ENCODE peak calls at places on chromosome 4, in seven cellular contexts. D is right atrium auricular region; T is fibroblast of lung; Y is left lung; W is CD8-positive, alpha-beta T cell; Q is K562; K is right cardiac atrium. X is an unnamed sample.
A peak's percentile ranks its signal among the peaks of the same experiment; 100 is the strongest.

GRCh38 chr4:33262809-33263208 is 2542.6 kb downstream of the PCDH7 start:
- DNase-seq in D (no peak), T (peak; percentile 82), Y (no peak), W (no peak), Q (no peak), K (no peak), X (no peak)

GRCh38 chr4:89739589-89739988 is 97.4 kb downstream of the SNCA start:
- DNase-seq in D (no peak), T (no peak), Y (no peak), W (no peak), Q (no peak), K (no peak), X (no peak)

GRCh38 chr4:130306566-130306965 is 1210.6 kb downstream of the C4orf33 start:
- DNase-seq in D (no peak), T (no peak), Y (no peak), W (no peak), Q (no peak), K (no peak), X (no peak)

GRCh38 chr4:128796934-128797333 is 12.6 kb upstream of the JADE1 start:
- DNase-seq in D (no peak), T (no peak), Y (no peak), W (no peak), Q (no peak), K (no peak), X (no peak)

GRCh38 chr4:13907255-13907751 is 279.8 kb upstream of the BOD1L1 start:
- DNase-seq in D (no peak), T (peak; percentile 99), Y (no peak), W (no peak), Q (no peak), K (no peak), X (no peak)

GRCh38 chr4:82988323-82988832 is 22.2 kb downstream of the LIN54 start:
- DNase-seq in D (no peak), T (peak; percentile 83), Y (no peak), W (no peak), Q (no peak), K (no peak), X (no peak)

GRCh38 chr4:119026662-119027444 is 108.8 kb upstream of the MYOZ2 start:
- DNase-seq in D (no peak), T (no peak), Y (no peak), W (no peak), Q (no peak), K (no peak), X (no peak)

GRCh38 chr4:48801739-48802138 is 21.7 kb upstream of the FRYL start:
- DNase-seq in D (no peak), T (peak; percentile 15), Y (no peak), W (no peak), Q (no peak), K (no peak), X (no peak)

GRCh38 chr4:20356565-20356964 is 104.9 kb downstream of the SLIT2 start:
- DNase-seq in D (no peak), T (peak; percentile 45), Y (no peak), W (no peak), Q (no peak), K (no peak), X (no peak)

GRCh38 chr4:37802068-37802666 is 24.3 kb upstream of the PGM2 start:
- DNase-seq in D (no peak), T (peak; percentile 54), Y (no peak), W (no peak), Q (no peak), K (no peak), X (no peak)

GRCh38 chr4:150867148-150867547 is 147.9 kb downstream of the LRBA start:
- DNase-seq in D (no peak), T (peak; percentile 62), Y (no peak), W (peak; percentile 7), Q (peak; percentile 44), K (no peak), X (no peak)

GRCh38 chr4:153341575-153342090 is 2.9 kb upstream of the MND1 start:
- DNase-seq in D (no peak), T (peak; percentile 67), Y (no peak), W (no peak), Q (no peak), K (no peak), X (no peak)

GRCh38 chr4:88333741-88334405 is 44.8 kb upstream of the HERC6 start:
- DNase-seq in D (no peak), T (peak; percentile 23), Y (no peak), W (no peak), Q (no peak), K (no peak), X (no peak)

GRCh38 chr4:76896731-76897521 is 1.0 kb downstream of the SOWAHB start:
- DNase-seq in D (no peak), T (peak; percentile 41), Y (peak; percentile 84), W (no peak), Q (no peak), K (peak; percentile 57), X (no peak)

GRCh38 chr4:78704981-78705757 is 71.0 kb upstream of the BMP2K start:
- DNase-seq in D (no peak), T (peak; percentile 80), Y (no peak), W (no peak), Q (no peak), K (no peak), X (no peak)

GRCh38 chr4:81498046-81498445 is 26.3 kb upstream of the RASGEF1B start:
- DNase-seq in D (no peak), T (no peak), Y (no peak), W (no peak), Q (no peak), K (no peak), X (no peak)

GRCh38 chr4:153594208-153594607 is 89.9 kb upstream of the TLR2 start:
- DNase-seq in D (no peak), T (peak; percentile 73), Y (no peak), W (no peak), Q (no peak), K (no peak), X (no peak)

GRCh38 chr4:1003271-1004070 is 8.0 kb upstream of the FGFRL1 start:
- DNase-seq in D (no peak), T (no peak), Y (no peak), W (no peak), Q (no peak), K (no peak), X (no peak)

DNA sequence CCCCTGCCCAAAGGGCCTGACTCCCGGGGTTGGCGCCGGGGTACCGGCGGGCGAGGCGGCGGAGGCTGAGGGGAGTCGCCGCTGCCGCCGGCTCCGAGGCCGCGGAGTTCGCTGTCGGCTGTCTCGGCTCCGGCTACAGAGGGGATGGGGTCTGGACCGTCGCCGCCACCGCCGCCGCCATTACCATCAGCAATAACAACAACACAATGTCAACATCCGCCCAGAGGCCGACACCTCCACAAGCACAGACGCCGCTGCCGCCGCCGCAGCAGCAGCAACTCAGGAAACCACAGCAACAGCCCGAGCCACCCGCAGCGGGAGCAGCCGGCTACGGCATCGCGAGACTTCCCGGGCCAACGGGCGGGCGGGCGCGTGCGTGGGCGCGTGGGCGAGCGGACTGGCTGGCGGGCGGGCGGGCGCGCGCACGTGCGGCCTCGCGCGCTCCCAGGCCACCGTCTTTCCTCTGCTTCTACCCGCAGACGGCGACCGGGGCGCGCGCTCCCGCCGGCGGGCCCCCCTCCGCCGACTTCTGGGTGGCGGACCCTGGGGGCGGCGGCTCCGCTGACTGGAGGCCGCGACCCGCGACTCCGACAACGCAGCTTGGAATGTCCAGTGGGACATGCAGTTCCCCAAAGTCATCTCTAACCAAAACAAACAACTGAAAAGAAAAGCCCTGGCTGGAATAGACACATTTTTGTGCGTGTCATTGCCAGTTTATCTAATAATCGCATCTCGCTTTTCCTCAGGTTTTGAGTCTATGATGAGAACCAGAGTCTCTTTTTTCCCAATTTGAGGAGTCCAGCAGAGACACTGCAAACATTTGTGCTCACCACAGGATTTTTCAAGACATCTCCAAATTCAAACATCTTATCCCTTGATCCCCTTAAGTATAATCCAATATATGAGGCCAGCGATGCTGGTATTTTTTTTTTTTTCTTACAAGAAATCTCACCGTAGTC is at the start of gene CHIC2:
- DNase-seq in D (peak; percentile 95), T (peak; percentile 94), Y (peak; percentile 99), W (peak; percentile 97), Q (peak; percentile 93), K (peak; percentile 98), X (peak; percentile 96)
- H3K4me1 ChIP-seq in D (no peaks in the 10 kb centered on the region), T (peaks cover 16% of the 10 kb centered on the region), Y (peaks cover 20% of the 10 kb centered on the region), W (peaks cover 35% of the 10 kb centered on the region), Q (peaks cover 33% of the 10 kb centered on the region), K (peaks cover 6% of the 10 kb centered on the region), X (peaks cover 55% of the 10 kb centered on the region)

GRCh38 chr4:102815981-102816380 is 11.4 kb downstream of the UBE2D3 start:
- DNase-seq in D (no peak), T (peak; percentile 93), Y (no peak), W (no peak), Q (no peak), K (no peak), X (no peak)
- H3K4me3 ChIP-seq in D (no peak overlapping the region), T (no peak overlapping the region), Y (no peak overlapping the region), W (no peak overlapping the region), Q (no peak overlapping the region), K (no peak overlapping the region), X (no peak overlapping the region)

DNA sequence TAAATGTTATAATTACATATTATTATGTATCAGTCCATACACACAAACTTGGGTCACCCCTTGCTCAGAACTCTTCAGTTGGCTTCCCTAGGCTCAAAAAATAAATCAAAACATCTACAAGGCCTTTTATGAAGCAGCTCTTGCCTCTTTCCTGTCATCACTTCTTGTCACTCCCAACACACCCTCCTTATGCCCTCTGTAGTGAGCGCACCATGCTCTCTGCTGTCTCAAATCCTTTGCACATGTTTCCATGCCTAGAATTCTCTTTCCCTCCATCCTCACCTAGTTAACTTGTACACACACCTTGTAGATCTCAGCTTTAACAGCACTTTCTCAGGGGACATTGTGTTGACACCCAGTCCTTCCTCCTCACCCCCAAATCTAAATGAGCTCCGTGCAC is 53.0 kb downstream of the ATP8A1 start:
- DNase-seq in D (no peak), T (no peak), Y (no peak), W (no peak), Q (no peak), K (no peak), X (no peak)
- H3K4me1 ChIP-seq in D (no peaks in the 10 kb centered on the region), T (no peaks in the 10 kb centered on the region), Y (no peaks in the 10 kb centered on the region), W (no peaks in the 10 kb centered on the region), Q (no peaks in the 10 kb centered on the region), K (peaks cover 9% of the 10 kb centered on the region), X (no peaks in the 10 kb centered on the region)

GRCh38 chr4:2482693-2483092 is 13.8 kb downstream of the RNF4 start:
- DNase-seq in D (no peak), T (peak; percentile 66), Y (no peak), W (no peak), Q (no peak), K (peak; percentile 84), X (no peak)

GRCh38 chr4:2484169-2484568 is 15.3 kb downstream of the RNF4 start:
- DNase-seq in D (no peak), T (no peak), Y (no peak), W (no peak), Q (no peak), K (no peak), X (no peak)

GRCh38 chr4:2480649-2481048 is 11.7 kb downstream of the RNF4 start:
- DNase-seq in D (no peak), T (no peak), Y (no peak), W (no peak), Q (no peak), K (no peak), X (no peak)

GRCh38 chr4:2483237-2483636 is 14.3 kb downstream of the RNF4 start:
- DNase-seq in D (no peak), T (no peak), Y (no peak), W (no peak), Q (no peak), K (no peak), X (no peak)

DNA sequence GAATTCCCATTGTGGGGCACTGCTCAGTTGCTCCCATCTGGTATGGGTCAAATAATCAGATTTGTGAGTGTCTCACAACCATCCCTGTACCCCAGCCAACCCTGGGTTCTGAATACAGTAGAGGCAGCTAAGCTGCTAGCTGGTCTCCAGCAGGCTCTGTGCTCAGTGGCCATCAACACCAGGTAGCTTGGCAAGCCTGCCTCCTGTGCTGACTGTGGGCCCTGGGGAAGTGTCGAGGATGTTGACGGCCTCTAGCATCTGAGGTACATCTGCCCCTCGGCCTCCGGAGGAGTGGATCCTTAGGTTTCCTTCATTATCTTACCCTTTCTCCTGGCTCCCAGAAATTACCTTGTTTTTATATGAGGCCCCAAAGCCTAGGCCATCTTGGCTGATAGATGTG is 13.3 kb downstream of the RNF4 start:
- DNase-seq in D (no peak), T (no peak), Y (no peak), W (no peak), Q (no peak), K (no peak), X (no peak)
- H3K4me3 ChIP-seq in D (no peak overlapping the region), T (no peak overlapping the region), Y (no peak overlapping the region), W (no peak overlapping the region), Q (no peak overlapping the region), K (no peak overlapping the region), X (no peak overlapping the region)